ENCODE peak calls at places on chromosomes 2 and 18, in four cellular contexts. One of them, this sample, is unnamed.
A peak's percentile ranks its signal among the peaks of the same experiment; 100 is the strongest.

GRCh38 chr18:62644773-62645172 is 70.6 kb upstream of the PHLPP1 start:
- DNase-seq in HepG2: no peak
- DNase-seq in endothelial cell of umbilical vein: no peak
- DNase-seq in MM.1S: no peak
- DNase-seq in this sample: no peak

GRCh38 chr2:203734276-203734983 is 28.0 kb downstream of the CD28 start:
- DNase-seq in MM.1S: no peak
- DNase-seq in HepG2: no peak
- DNase-seq in endothelial cell of umbilical vein: no peak
- DNase-seq in this sample: no peak

GRCh38 chr2:44906972-44907371 is 34.5 kb upstream of the SIX3 start:
- DNase-seq in MM.1S: no peak
- DNase-seq in endothelial cell of umbilical vein: no peak
- DNase-seq in HepG2: no peak
- DNase-seq in this sample: no peak

GRCh38 chr2:83650156-83650555 is 808.9 kb downstream of the SUCLG1 start:
- DNase-seq in endothelial cell of umbilical vein: no peak
- DNase-seq in HepG2: no peak
- DNase-seq in MM.1S: no peak
- DNase-seq in this sample: no peak

GRCh38 chr2:227464851-227465250 is 7.1 kb upstream of the AGFG1 start:
- DNase-seq in MM.1S: no peak
- DNase-seq in endothelial cell of umbilical vein: no peak
- DNase-seq in HepG2: no peak
- DNase-seq in this sample: no peak

GRCh38 chr18:11178951-11179549 is 29.7 kb upstream of the PIEZO2 start:
- DNase-seq in endothelial cell of umbilical vein: no peak
- DNase-seq in MM.1S: no peak
- DNase-seq in HepG2: no peak
- DNase-seq in this sample: no peak

GRCh38 chr2:143824796-143825195 is 695.1 kb downstream of the ZEB2 start:
- DNase-seq in HepG2: no peak
- DNase-seq in MM.1S: no peak
- DNase-seq in endothelial cell of umbilical vein: no peak
- DNase-seq in this sample: no peak

GRCh38 chr2:162989507-162989906 is 150.9 kb upstream of the KCNH7 start:
- DNase-seq in HepG2: no peak
- DNase-seq in endothelial cell of umbilical vein: no peak
- DNase-seq in MM.1S: peak; percentile 85
- DNase-seq in this sample: no peak

GRCh38 chr2:173159794-173160463 is 84.3 kb downstream of the MAP3K20 start:
- DNase-seq in endothelial cell of umbilical vein: peak; percentile 49
- DNase-seq in MM.1S: no peak
- DNase-seq in HepG2: peak; percentile 25
- DNase-seq in this sample: peak; percentile 56

GRCh38 chr2:172462393-172463381 is 35.3 kb downstream of the ITGA6 start:
- DNase-seq in endothelial cell of umbilical vein: no peak
- DNase-seq in MM.1S: peak; percentile 84
- DNase-seq in HepG2: no peak
- DNase-seq in this sample: peak; percentile 68

GRCh38 chr18:22309191-22309590 is 108.5 kb downstream of the CTAGE1 start:
- DNase-seq in MM.1S: no peak
- DNase-seq in HepG2: no peak
- DNase-seq in endothelial cell of umbilical vein: no peak
- DNase-seq in this sample: no peak

GRCh38 chr18:8800445-8800844 is 95.1 kb downstream of the MTCL1 start:
- DNase-seq in HepG2: no peak
- DNase-seq in MM.1S: no peak
- DNase-seq in endothelial cell of umbilical vein: peak; percentile 24
- DNase-seq in this sample: no peak

GRCh38 chr2:79580175-79580574 is 67.3 kb downstream of the CTNNA2 start:
- DNase-seq in endothelial cell of umbilical vein: no peak
- DNase-seq in MM.1S: no peak
- DNase-seq in HepG2: no peak
- DNase-seq in this sample: no peak

GRCh38 chr2:10404324-10405143 is 43.6 kb downstream of the ODC1 start:
- DNase-seq in endothelial cell of umbilical vein: no peak
- DNase-seq in HepG2: no peak
- DNase-seq in MM.1S: no peak
- DNase-seq in this sample: no peak

GRCh38 chr2:15734871-15735737 is 143.4 kb downstream of the DDX1 start:
- DNase-seq in HepG2: no peak
- DNase-seq in endothelial cell of umbilical vein: no peak
- DNase-seq in MM.1S: no peak
- DNase-seq in this sample: no peak

GRCh38 chr2:12730265-12730664 is 13.5 kb downstream of the TRIB2 start:
- DNase-seq in HepG2: no peak
- DNase-seq in endothelial cell of umbilical vein: no peak
- DNase-seq in MM.1S: no peak
- DNase-seq in this sample: no peak

GRCh38 chr2:74225698-74226459 is 27.5 kb downstream of the MTHFD2 start:
- DNase-seq in endothelial cell of umbilical vein: no peak
- DNase-seq in MM.1S: no peak
- DNase-seq in HepG2: no peak
- DNase-seq in this sample: no peak

GRCh38 chr2:63819256-63819655 is 22.4 kb upstream of the UGP2 start:
- DNase-seq in MM.1S: no peak
- DNase-seq in endothelial cell of umbilical vein: no peak
- DNase-seq in HepG2: no peak
- DNase-seq in this sample: no peak

GRCh38 chr18:5073026-5073944 is 123.8 kb downstream of the AKAIN1 start:
- DNase-seq in endothelial cell of umbilical vein: peak; percentile 49
- DNase-seq in MM.1S: peak; percentile 34
- DNase-seq in HepG2: peak; percentile 31
- DNase-seq in this sample: no peak

GRCh38 chr2:107721581-107721980 is 105.1 kb upstream of the RGPD4 start:
- DNase-seq in MM.1S: no peak
- DNase-seq in HepG2: no peak
- DNase-seq in endothelial cell of umbilical vein: no peak
- DNase-seq in this sample: no peak

GRCh38 chr2:46942891-46943626 is 27.5 kb upstream of the MCFD2 start:
- DNase-seq in endothelial cell of umbilical vein: no peak
- DNase-seq in HepG2: no peak
- DNase-seq in MM.1S: peak; percentile 18
- DNase-seq in this sample: no peak

GRCh38 chr2:202671317-202672035 is 36.7 kb downstream of the FAM117B start:
- DNase-seq in MM.1S: no peak
- DNase-seq in endothelial cell of umbilical vein: no peak
- DNase-seq in HepG2: no peak
- DNase-seq in this sample: no peak

GRCh38 chr18:76495435-76496199 is 575 bp upstream of the ZNF516 start:
- DNase-seq in HepG2: peak; percentile 65
- DNase-seq in MM.1S: peak; percentile 27
- DNase-seq in endothelial cell of umbilical vein: no peak
- DNase-seq in this sample: peak; percentile 55

GRCh38 chr2:47309952-47310800 is 92.8 kb upstream of the MSH2 start:
- DNase-seq in MM.1S: peak; percentile 97
- DNase-seq in HepG2: peak; percentile 96
- DNase-seq in endothelial cell of umbilical vein: no peak
- DNase-seq in this sample: peak; percentile 77

DNA sequence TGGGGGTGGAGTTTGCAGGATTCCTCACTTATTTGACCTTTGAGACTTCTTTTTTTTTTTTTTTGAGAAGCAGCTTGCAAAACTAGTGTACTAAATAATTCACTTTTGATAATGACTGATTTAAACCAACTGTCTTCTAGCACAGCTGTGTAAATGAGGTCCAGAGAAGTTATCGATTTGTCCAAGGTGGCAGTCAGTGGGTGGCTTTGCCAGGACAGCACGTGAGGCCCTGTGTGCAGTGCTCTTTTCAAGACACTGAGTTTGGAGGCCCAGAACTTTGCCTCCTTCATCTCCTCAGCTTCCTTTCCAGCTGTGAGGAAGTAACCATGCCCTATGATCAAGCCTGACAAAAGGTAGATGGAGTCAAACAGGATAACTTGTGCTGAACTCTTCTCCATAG is 92.9 kb upstream of the LCLAT1 start:
- DNase-seq in endothelial cell of umbilical vein: no peak
- DNase-seq in MM.1S: no peak
- DNase-seq in HepG2: no peak
- DNase-seq in this sample: no peak
- H3K9ac ChIP-seq in endothelial cell of umbilical vein: no peak overlapping the region
- H3K9ac ChIP-seq in MM.1S: no peak overlapping the region
- H3K9ac ChIP-seq in HepG2: no peak overlapping the region
- H3K9ac ChIP-seq in this sample: no peak overlapping the region

GRCh38 chr2:37825586-37825985 is 99.5 kb upstream of the RMDN2 start:
- DNase-seq in endothelial cell of umbilical vein: no peak
- DNase-seq in HepG2: no peak
- DNase-seq in MM.1S: no peak
- DNase-seq in this sample: no peak
- H3K27ac ChIP-seq in endothelial cell of umbilical vein: no peak overlapping the region
- H3K27ac ChIP-seq in HepG2: no peak overlapping the region
- H3K27ac ChIP-seq in MM.1S: no peak overlapping the region
- H3K27ac ChIP-seq in this sample: no peak overlapping the region

GRCh38 chr18:50880108-50880465 is 1.2 kb downstream of the ME2 start:
- DNase-seq in HepG2: no peak
- DNase-seq in MM.1S: no peak
- DNase-seq in endothelial cell of umbilical vein: no peak
- DNase-seq in this sample: no peak
- H3K9ac ChIP-seq in HepG2: peak overlapping the region; percentile 79
- H3K9ac ChIP-seq in MM.1S: peak overlapping the region; percentile 83
- H3K9ac ChIP-seq in endothelial cell of umbilical vein: peak overlapping the region; percentile 78
- H3K9ac ChIP-seq in this sample: peak overlapping the region; percentile 84

GRCh38 chr2:42924436-42924897 is 132.1 kb upstream of the HAAO start:
- DNase-seq in HepG2: no peak
- DNase-seq in endothelial cell of umbilical vein: peak; percentile 88
- DNase-seq in MM.1S: no peak
- DNase-seq in this sample: no peak
- H3K27ac ChIP-seq in HepG2: peak overlapping the region; percentile 88
- H3K27ac ChIP-seq in endothelial cell of umbilical vein: peak overlapping the region; percentile 91
- H3K27ac ChIP-seq in MM.1S: no peak overlapping the region
- H3K27ac ChIP-seq in this sample: peak overlapping the region; percentile 90

DNA sequence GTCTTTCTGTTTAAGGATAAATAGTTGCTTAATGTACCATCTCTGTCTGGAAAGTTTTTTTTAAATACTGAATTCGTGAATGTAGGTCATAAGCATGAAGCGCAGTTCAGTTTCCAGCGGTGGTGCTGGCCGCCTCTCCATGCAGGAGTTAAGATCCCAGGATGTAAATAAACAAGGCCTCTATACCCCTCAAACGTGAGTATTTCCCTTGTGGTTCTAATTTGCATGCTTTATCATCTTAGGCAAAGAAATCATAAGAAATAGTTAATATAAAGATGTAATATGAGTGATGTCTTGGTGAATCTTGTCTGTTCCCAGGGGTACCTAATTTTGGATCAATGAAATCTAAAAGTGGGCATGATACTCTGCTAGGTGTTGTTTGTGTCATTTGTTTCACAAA is 1.5 kb downstream of the NDC80 start:
- DNase-seq in endothelial cell of umbilical vein: no peak
- DNase-seq in HepG2: no peak
- DNase-seq in MM.1S: no peak
- DNase-seq in this sample: no peak
- H3K9ac ChIP-seq in endothelial cell of umbilical vein: peak overlapping the region; percentile 91
- H3K9ac ChIP-seq in HepG2: peak overlapping the region; percentile 98
- H3K9ac ChIP-seq in MM.1S: peak overlapping the region; percentile 98
- H3K9ac ChIP-seq in this sample: no peak overlapping the region